ENCODE peak calls at places on chromosomes 16 and 17, in eight cellular contexts. One of them, this sample, is unnamed.

GRCh38 chr17:29021251-29021650 is 15.4 kb upstream of the SEZ6 start:
- DNase-seq in GM23248: no peak
- DNase-seq in fibroblast of lung: no peak
- DNase-seq in neural progenitor cell: no peak
- DNase-seq in mesendoderm: no peak
- DNase-seq in MM.1S: no peak
- DNase-seq in SK-N-SH: no peak
- DNase-seq in colonic mucosa: no peak
- DNase-seq in this sample: no peak

GRCh38 chr17:50918933-50919296 is 52.8 kb upstream of the TOB1 start:
- DNase-seq in GM23248: peak; percentile 62
- DNase-seq in SK-N-SH: peak; percentile 59
- DNase-seq in neural progenitor cell: no peak
- DNase-seq in colonic mucosa: peak; percentile 79
- DNase-seq in mesendoderm: no peak
- DNase-seq in MM.1S: no peak
- DNase-seq in fibroblast of lung: peak; percentile 28
- DNase-seq in this sample: no peak

GRCh38 chr16:85616608-85617311 is 3.6 kb downstream of the GSE1 start:
- DNase-seq in colonic mucosa: peak; percentile 42
- DNase-seq in GM23248: no peak
- DNase-seq in SK-N-SH: peak; percentile 45
- DNase-seq in MM.1S: no peak
- DNase-seq in mesendoderm: no peak
- DNase-seq in fibroblast of lung: peak; percentile 23
- DNase-seq in neural progenitor cell: no peak
- DNase-seq in this sample: no peak

GRCh38 chr17:564526-564925 is 150.1 kb downstream of the VPS53 start:
- DNase-seq in fibroblast of lung: no peak
- DNase-seq in mesendoderm: no peak
- DNase-seq in neural progenitor cell: no peak
- DNase-seq in colonic mucosa: no peak
- DNase-seq in MM.1S: no peak
- DNase-seq in SK-N-SH: no peak
- DNase-seq in GM23248: no peak
- DNase-seq in this sample: no peak

GRCh38 chr17:15891348-15891747 is 53.6 kb upstream of the ADORA2B start:
- DNase-seq in fibroblast of lung: no peak
- DNase-seq in GM23248: no peak
- DNase-seq in neural progenitor cell: no peak
- DNase-seq in mesendoderm: no peak
- DNase-seq in MM.1S: no peak
- DNase-seq in SK-N-SH: no peak
- DNase-seq in colonic mucosa: no peak
- DNase-seq in this sample: no peak

GRCh38 chr17:49834118-49834743 is 13.6 kb downstream of the TAC4 start:
- DNase-seq in mesendoderm: no peak
- DNase-seq in neural progenitor cell: no peak
- DNase-seq in colonic mucosa: no peak
- DNase-seq in GM23248: no peak
- DNase-seq in MM.1S: no peak
- DNase-seq in fibroblast of lung: peak; percentile 82
- DNase-seq in SK-N-SH: no peak
- DNase-seq in this sample: no peak

GRCh38 chr16:56072096-56072495 is 119.2 kb upstream of the GNAO1 start:
- DNase-seq in GM23248: no peak
- DNase-seq in neural progenitor cell: no peak
- DNase-seq in fibroblast of lung: no peak
- DNase-seq in colonic mucosa: no peak
- DNase-seq in SK-N-SH: no peak
- DNase-seq in mesendoderm: no peak
- DNase-seq in MM.1S: no peak
- DNase-seq in this sample: no peak

GRCh38 chr17:38875477-38876080 is 5.7 kb downstream of the LASP1 start:
- DNase-seq in neural progenitor cell: no peak
- DNase-seq in MM.1S: no peak
- DNase-seq in colonic mucosa: no peak
- DNase-seq in GM23248: peak; percentile 53
- DNase-seq in SK-N-SH: no peak
- DNase-seq in mesendoderm: peak; percentile 88
- DNase-seq in fibroblast of lung: no peak
- DNase-seq in this sample: peak; percentile 61

GRCh38 chr16:68656771-68657170 is 11.7 kb downstream of the CDH3 start:
- DNase-seq in MM.1S: no peak
- DNase-seq in neural progenitor cell: peak; percentile 40
- DNase-seq in fibroblast of lung: no peak
- DNase-seq in colonic mucosa: no peak
- DNase-seq in GM23248: no peak
- DNase-seq in SK-N-SH: no peak
- DNase-seq in mesendoderm: peak; percentile 61
- DNase-seq in this sample: no peak

GRCh38 chr16:12455287-12455798 is 348.3 kb downstream of the CPPED1 start:
- DNase-seq in neural progenitor cell: peak; percentile 85
- DNase-seq in colonic mucosa: peak; percentile 45
- DNase-seq in fibroblast of lung: peak; percentile 50
- DNase-seq in mesendoderm: peak; percentile 72
- DNase-seq in MM.1S: peak; percentile 11
- DNase-seq in SK-N-SH: peak; percentile 73
- DNase-seq in GM23248: peak; percentile 77
- DNase-seq in this sample: peak; percentile 93

GRCh38 chr17:73798111-73798748 is 154.0 kb upstream of the SDK2 start:
- DNase-seq in GM23248: peak; percentile 96
- DNase-seq in colonic mucosa: peak; percentile 35
- DNase-seq in SK-N-SH: no peak
- DNase-seq in mesendoderm: no peak
- DNase-seq in MM.1S: no peak
- DNase-seq in fibroblast of lung: peak; percentile 94
- DNase-seq in neural progenitor cell: no peak
- DNase-seq in this sample: no peak

GRCh38 chr16:84459941-84460405 is 44.5 kb downstream of the MEAK7 start:
- DNase-seq in fibroblast of lung: no peak
- DNase-seq in neural progenitor cell: no peak
- DNase-seq in mesendoderm: no peak
- DNase-seq in SK-N-SH: no peak
- DNase-seq in MM.1S: no peak
- DNase-seq in GM23248: no peak
- DNase-seq in colonic mucosa: no peak
- DNase-seq in this sample: peak; percentile 37

GRCh38 chr17:40104570-40105471 is 4.4 kb upstream of the NR1D1 start:
- DNase-seq in neural progenitor cell: no peak
- DNase-seq in colonic mucosa: no peak
- DNase-seq in SK-N-SH: no peak
- DNase-seq in fibroblast of lung: no peak
- DNase-seq in mesendoderm: no peak
- DNase-seq in MM.1S: peak; percentile 27
- DNase-seq in GM23248: no peak
- DNase-seq in this sample: no peak

GRCh38 chr16:30658731-30659506 is 688 bp downstream of the FBRS start:
- DNase-seq in fibroblast of lung: peak; percentile 96
- DNase-seq in MM.1S: peak; percentile 89
- DNase-seq in GM23248: peak; percentile 99
- DNase-seq in colonic mucosa: peak; percentile 84
- DNase-seq in SK-N-SH: peak; percentile 87
- DNase-seq in neural progenitor cell: peak; percentile 94
- DNase-seq in mesendoderm: peak; percentile 98
- DNase-seq in this sample: peak; percentile 73

DNA sequence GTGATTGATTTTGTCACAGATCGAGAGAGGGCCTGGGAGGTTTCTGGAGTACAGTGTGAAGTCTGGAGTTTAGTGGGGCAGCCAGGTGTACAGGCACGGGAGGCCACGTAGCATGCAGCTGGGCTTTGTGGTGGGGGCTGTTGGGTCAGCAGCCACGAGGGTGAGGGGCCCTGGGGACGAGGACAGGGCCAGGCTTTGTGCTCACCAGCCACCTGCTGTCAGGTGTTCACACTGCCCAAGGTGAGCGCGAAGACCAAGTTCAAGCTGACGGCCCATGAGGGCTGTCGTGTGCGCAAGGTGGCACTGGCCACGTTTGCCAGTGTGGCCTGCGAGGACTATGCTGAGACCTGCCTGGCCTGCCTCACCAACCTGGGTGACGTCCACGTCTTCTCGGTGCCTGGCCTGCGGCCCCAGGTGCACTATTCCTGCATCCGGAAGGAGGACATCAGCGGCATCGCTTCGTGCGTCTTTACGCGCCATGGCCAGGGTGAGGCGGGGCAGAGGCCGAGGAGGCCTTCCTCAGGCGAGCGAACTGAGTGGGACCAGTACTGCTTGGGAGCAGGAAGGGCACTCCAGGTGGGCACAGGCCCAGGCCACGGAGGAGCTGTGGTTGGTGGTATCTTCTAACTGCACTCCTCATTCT is 15.9 kb downstream of the LLGL1 start:
- DNase-seq in SK-N-SH: no peak
- DNase-seq in GM23248: no peak
- DNase-seq in mesendoderm: no peak
- DNase-seq in colonic mucosa: no peak
- DNase-seq in neural progenitor cell: no peak
- DNase-seq in MM.1S: no peak
- DNase-seq in fibroblast of lung: no peak
- DNase-seq in this sample: peak; percentile 80
- H3K4me1 ChIP-seq in SK-N-SH: no peaks in the 10 kb centered on the region
- H3K4me1 ChIP-seq in GM23248: no peaks in the 10 kb centered on the region
- H3K4me1 ChIP-seq in mesendoderm: no peaks in the 10 kb centered on the region
- H3K4me1 ChIP-seq in colonic mucosa: no peaks in the 10 kb centered on the region
- H3K4me1 ChIP-seq in neural progenitor cell: no peaks in the 10 kb centered on the region
- H3K4me1 ChIP-seq in MM.1S: no peaks in the 10 kb centered on the region
- H3K4me1 ChIP-seq in fibroblast of lung: no peaks in the 10 kb centered on the region
- H3K4me1 ChIP-seq in this sample: no peaks in the 10 kb centered on the region

GRCh38 chr17:79809530-79810137 is 12.8 kb upstream of the CBX8 start:
- DNase-seq in MM.1S: no peak
- DNase-seq in mesendoderm: no peak
- DNase-seq in neural progenitor cell: peak; percentile 26
- DNase-seq in fibroblast of lung: no peak
- DNase-seq in GM23248: no peak
- DNase-seq in colonic mucosa: peak; percentile 72
- DNase-seq in SK-N-SH: peak; percentile 80
- DNase-seq in this sample: peak; percentile 79
- H3K9ac ChIP-seq in MM.1S: no peak overlapping the region
- H3K9ac ChIP-seq in mesendoderm: no peak overlapping the region
- H3K9ac ChIP-seq in neural progenitor cell: no peak overlapping the region
- H3K9ac ChIP-seq in fibroblast of lung: no peak overlapping the region
- H3K9ac ChIP-seq in GM23248: no peak overlapping the region
- H3K9ac ChIP-seq in colonic mucosa: no peak overlapping the region
- H3K9ac ChIP-seq in SK-N-SH: no peak overlapping the region
- H3K9ac ChIP-seq in this sample: no peak overlapping the region

GRCh38 chr16:89334050-89334449 is 116.5 kb downstream of the ZNF778 start:
- DNase-seq in colonic mucosa: no peak
- DNase-seq in SK-N-SH: no peak
- DNase-seq in fibroblast of lung: no peak
- DNase-seq in GM23248: no peak
- DNase-seq in MM.1S: no peak
- DNase-seq in neural progenitor cell: no peak
- DNase-seq in mesendoderm: no peak
- DNase-seq in this sample: no peak

GRCh38 chr16:89334461-89334860 is 117.0 kb downstream of the ZNF778 start:
- DNase-seq in GM23248: no peak
- DNase-seq in MM.1S: no peak
- DNase-seq in colonic mucosa: no peak
- DNase-seq in fibroblast of lung: no peak
- DNase-seq in mesendoderm: no peak
- DNase-seq in neural progenitor cell: no peak
- DNase-seq in SK-N-SH: no peak
- DNase-seq in this sample: no peak

GRCh38 chr16:89335803-89336485 is 118.4 kb downstream of the ZNF778 start:
- DNase-seq in SK-N-SH: no peak
- DNase-seq in neural progenitor cell: no peak
- DNase-seq in fibroblast of lung: no peak
- DNase-seq in colonic mucosa: no peak
- DNase-seq in MM.1S: peak; percentile 70
- DNase-seq in mesendoderm: no peak
- DNase-seq in GM23248: no peak
- DNase-seq in this sample: no peak

GRCh38 chr16:89332248-89333245 is 115.0 kb downstream of the ZNF778 start:
- DNase-seq in GM23248: peak; percentile 38
- DNase-seq in fibroblast of lung: no peak
- DNase-seq in mesendoderm: no peak
- DNase-seq in colonic mucosa: no peak
- DNase-seq in neural progenitor cell: no peak
- DNase-seq in SK-N-SH: no peak
- DNase-seq in MM.1S: no peak
- DNase-seq in this sample: no peak

DNA sequence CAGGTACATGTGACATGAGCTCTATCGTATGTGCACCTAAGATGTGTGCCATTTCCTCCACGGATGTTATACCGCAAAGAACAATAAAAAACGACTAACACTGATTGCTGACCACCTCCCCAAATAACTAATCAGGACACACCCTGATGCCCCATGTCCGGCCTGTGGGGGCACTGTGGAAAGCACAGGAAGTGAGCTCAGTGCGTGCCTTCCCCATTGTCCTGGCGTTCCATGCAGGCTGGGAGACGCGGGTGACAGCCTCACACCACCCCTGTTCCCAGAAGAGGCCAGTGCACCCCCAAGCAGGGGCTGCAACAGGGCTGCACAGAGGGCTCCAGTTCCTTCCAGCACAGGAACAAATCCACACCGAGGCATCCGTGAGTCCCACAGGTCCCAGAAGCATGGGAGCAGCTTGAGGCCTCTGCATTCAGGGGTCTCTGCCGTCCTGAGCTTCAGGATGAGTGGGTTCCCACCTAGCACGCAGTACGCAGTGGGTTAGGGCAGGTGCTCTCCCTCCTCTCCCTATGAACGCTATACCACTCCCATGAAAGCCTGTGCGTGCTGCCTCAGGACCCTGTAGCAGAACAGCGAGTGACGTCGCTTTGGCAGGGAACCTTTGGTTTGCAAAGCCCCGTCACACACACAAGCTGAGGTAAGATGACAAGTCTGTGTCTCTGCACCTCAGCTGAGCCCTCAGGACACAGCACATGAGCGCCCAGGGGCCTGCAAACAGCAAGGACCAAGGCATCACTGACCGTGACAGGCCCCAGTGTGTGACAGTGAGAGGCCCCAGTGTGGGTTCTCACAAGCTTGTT is 117.7 kb downstream of the ZNF778 start:
- DNase-seq in colonic mucosa: no peak
- DNase-seq in GM23248: no peak
- DNase-seq in fibroblast of lung: no peak
- DNase-seq in MM.1S: no peak
- DNase-seq in neural progenitor cell: peak; percentile 44
- DNase-seq in SK-N-SH: no peak
- DNase-seq in mesendoderm: no peak
- DNase-seq in this sample: no peak
- H3K4me1 ChIP-seq in colonic mucosa: peaks cover 22% of the 10 kb centered on the region
- H3K4me1 ChIP-seq in GM23248: peaks cover 25% of the 10 kb centered on the region
- H3K4me1 ChIP-seq in fibroblast of lung: peaks cover 40% of the 10 kb centered on the region
- H3K4me1 ChIP-seq in MM.1S: peaks cover 26% of the 10 kb centered on the region
- H3K4me1 ChIP-seq in neural progenitor cell: peaks cover 15% of the 10 kb centered on the region
- H3K4me1 ChIP-seq in SK-N-SH: peaks cover 26% of the 10 kb centered on the region
- H3K4me1 ChIP-seq in mesendoderm: peaks cover 7% of the 10 kb centered on the region
- H3K4me1 ChIP-seq in this sample: peaks cover 16% of the 10 kb centered on the region

DNA sequence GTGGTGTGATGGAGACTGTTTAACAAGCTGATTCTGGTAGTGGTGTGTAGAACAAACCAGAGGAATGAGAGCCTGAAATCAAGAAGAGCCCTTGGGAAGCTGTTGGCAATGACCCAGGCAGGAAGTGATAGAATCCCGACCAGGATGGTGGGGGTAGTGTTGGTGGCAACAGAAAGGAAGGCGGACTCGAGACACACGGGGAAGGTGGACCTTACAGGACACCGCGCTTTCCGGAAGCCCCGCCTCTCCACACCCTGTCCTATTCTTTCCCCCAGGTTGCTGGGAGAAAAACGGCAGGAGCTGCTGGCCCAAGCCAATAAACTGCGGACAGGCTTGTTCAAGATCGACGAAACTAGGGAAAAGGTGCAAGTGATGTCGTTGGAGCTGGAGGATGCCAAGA is 30.0 kb upstream of the KDM6B start:
- DNase-seq in MM.1S: no peak
- DNase-seq in SK-N-SH: no peak
- DNase-seq in mesendoderm: peak; percentile 20
- DNase-seq in neural progenitor cell: no peak
- DNase-seq in colonic mucosa: peak; percentile 74
- DNase-seq in fibroblast of lung: no peak
- DNase-seq in GM23248: no peak
- DNase-seq in this sample: peak; percentile 67
- H3K9ac ChIP-seq in MM.1S: no peak overlapping the region
- H3K9ac ChIP-seq in SK-N-SH: no peak overlapping the region
- H3K9ac ChIP-seq in mesendoderm: no peak overlapping the region
- H3K9ac ChIP-seq in neural progenitor cell: no peak overlapping the region
- H3K9ac ChIP-seq in colonic mucosa: peak overlapping the region; percentile 46
- H3K9ac ChIP-seq in fibroblast of lung: no peak overlapping the region
- H3K9ac ChIP-seq in GM23248: no peak overlapping the region
- H3K9ac ChIP-seq in this sample: no peak overlapping the region